ENCODE peak calls at places on chromosomes 4 and X, in eight cellular contexts. O is dorsolateral prefrontal cortex, I is IMR-90, E is right lobe of liver, C is brain microvascular endothelial cell, S is left lung, R is SK-N-SH, V is heart right ventricle. Z is an unnamed sample.

GRCh38 chr4:6819295-6819694 is 36.8 kb downstream of the KIAA0232 start:
- DNase-seq in O (no peak), I (no peak), E (no peak), C (no peak), S (no peak), R (no peak), V (no peak), Z (no peak)

GRCh38 chr4:37685726-37686372 is 327 bp downstream of the RELL1 start:
- DNase-seq in O (no peak), I (peak; percentile 22), E (peak; percentile 77), C (peak; percentile 26), S (peak; percentile 91), R (peak; percentile 76), V (peak; percentile 69), Z (no peak)

GRCh38 chrX:72021975-72022374 is 109.7 kb downstream of the RTL5 start:
- DNase-seq in O (no peak), I (no peak), E (no peak), C (no peak), S (no peak), R (no peak), V (no peak), Z (no peak)

GRCh38 chrX:5306654-5307121 is 922.0 kb downstream of the NLGN4X start:
- DNase-seq in O (no peak), I (no peak), E (no peak), C (no peak), S (no peak), R (no peak), V (no peak), Z (no peak)

GRCh38 chrX:106611682-106612402 is at the start of gene RADX:
- DNase-seq in O (peak; percentile 79), I (peak; percentile 45), E (peak; percentile 88), C (peak; percentile 46), S (peak; percentile 87), R (peak; percentile 53), V (peak; percentile 71), Z (no peak)

GRCh38 chr4:64174247-64174882 is 234.9 kb downstream of the TECRL start:
- DNase-seq in O (no peak), I (no peak), E (no peak), C (no peak), S (no peak), R (no peak), V (no peak), Z (no peak)

GRCh38 chr4:2934077-2934812 is 29.0 kb downstream of the NOP14 start:
- DNase-seq in O (no peak), I (peak; percentile 24), E (peak; percentile 65), C (peak; percentile 38), S (peak; percentile 91), R (no peak), V (peak; percentile 67), Z (no peak)

GRCh38 chrX:10602646-10603045 is 17.7 kb downstream of the MID1 start:
- DNase-seq in O (no peak), I (no peak), E (no peak), C (no peak), S (no peak), R (no peak), V (no peak), Z (no peak)

GRCh38 chrX:149630681-149631292 is 805 bp downstream of the TMEM185A start:
- DNase-seq in O (no peak), I (peak; percentile 55), E (no peak), C (peak; percentile 19), S (no peak), R (peak; percentile 37), V (no peak), Z (no peak)

GRCh38 chr4:15414601-15415091 is 13.2 kb upstream of the C1QTNF7 start:
- DNase-seq in O (no peak), I (peak; percentile 68), E (no peak), C (peak; percentile 29), S (no peak), R (no peak), V (no peak), Z (peak; percentile 61)

GRCh38 chrX:153190384-153190783 is 11.3 kb downstream of the MAGEA1 start:
- DNase-seq in O (no peak), I (no peak), E (no peak), C (no peak), S (no peak), R (no peak), V (no peak), Z (no peak)

GRCh38 chr4:48635310-48635709 is 144.8 kb downstream of the FRYL start:
- DNase-seq in O (no peak), I (peak; percentile 37), E (no peak), C (no peak), S (no peak), R (no peak), V (no peak), Z (no peak)

GRCh38 chr4:98026362-98026761 is 116.9 kb downstream of the STPG2 start:
- DNase-seq in O (no peak), I (no peak), E (no peak), C (no peak), S (no peak), R (no peak), V (no peak), Z (no peak)
- H3K4me3 ChIP-seq in O (no peak overlapping the region), I (no peak overlapping the region), E (no peak overlapping the region), C (no peak overlapping the region), S (no peak overlapping the region), R (no peak overlapping the region), V (no peak overlapping the region), Z (no peak overlapping the region)

DNA sequence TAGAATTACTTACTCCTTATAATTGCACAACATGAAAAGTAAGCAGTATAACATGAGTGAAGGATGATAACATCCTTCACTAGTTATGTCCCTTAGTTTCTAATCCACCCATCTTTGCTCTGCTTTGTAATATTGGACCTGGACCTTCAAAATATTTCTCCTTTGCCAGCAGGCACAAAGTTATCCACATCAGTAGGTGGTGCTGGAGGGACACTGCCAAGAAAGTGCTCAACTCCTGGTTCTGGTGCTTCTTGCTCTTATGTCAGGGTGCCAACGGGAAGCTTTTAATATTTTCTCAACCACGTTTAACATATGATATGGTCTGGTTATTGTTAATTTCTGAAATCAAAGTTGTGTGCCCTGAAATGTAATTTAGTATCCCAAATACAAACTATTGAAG is 49.1 kb downstream of the TMEM165 start:
- DNase-seq in O (no peak), I (peak; percentile 51), E (no peak), C (peak; percentile 58), S (no peak), R (no peak), V (no peak), Z (no peak)
- TF ChIP-seq CTCF in O (no peak), I (peak; percentile 55), E (peak; percentile 17), C (peak; percentile 66), S (no peak), R (peak; percentile 65), V (no peak), Z (peak; percentile 49)

GRCh38 chrX:47936940-47937317 is 66.9 kb downstream of the ZNF182 start:
- DNase-seq in O (no peak), I (no peak), E (no peak), C (no peak), S (no peak), R (no peak), V (no peak), Z (no peak)

GRCh38 chrX:47941423-47941822 is 62.4 kb downstream of the ZNF182 start:
- DNase-seq in O (no peak), I (no peak), E (no peak), C (no peak), S (no peak), R (no peak), V (no peak), Z (no peak)

GRCh38 chrX:47940448-47940847 is 63.3 kb downstream of the ZNF182 start:
- DNase-seq in O (no peak), I (no peak), E (no peak), C (no peak), S (no peak), R (no peak), V (no peak), Z (no peak)

DNA sequence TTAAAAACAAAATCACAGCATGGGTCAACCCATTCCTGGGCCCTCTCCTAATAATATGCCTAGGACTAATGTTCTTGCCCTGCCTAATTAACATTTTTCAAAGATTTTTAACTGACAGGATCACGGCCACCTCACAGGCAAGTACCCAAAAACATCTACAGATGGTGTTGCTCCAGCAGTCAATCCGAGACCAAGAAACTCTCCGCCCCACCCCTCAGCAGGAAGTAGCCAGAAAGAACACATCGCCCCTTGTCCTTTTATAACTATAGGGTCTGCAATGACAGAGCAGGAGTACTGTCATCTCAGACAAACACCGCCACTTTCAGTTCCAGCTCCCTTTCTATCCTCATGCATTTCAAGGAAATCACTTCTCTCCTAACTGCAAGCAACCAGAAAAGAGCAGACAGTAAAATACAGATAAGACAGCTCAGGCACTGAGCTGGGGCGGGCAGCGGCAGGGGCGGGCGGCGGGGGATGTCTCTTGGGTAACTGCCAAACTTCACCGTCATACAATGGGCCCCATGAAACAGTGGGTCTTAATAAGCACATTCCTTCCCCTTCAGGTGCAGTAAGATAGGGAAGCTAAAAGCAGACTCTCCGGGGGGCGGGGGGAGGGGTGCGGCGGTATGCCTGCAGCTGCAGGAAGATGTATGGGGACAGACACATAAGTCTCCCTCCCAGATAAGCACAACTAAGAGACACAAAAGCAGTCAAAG is 67.4 kb downstream of the ZNF182 start:
- DNase-seq in O (no peak), I (no peak), E (no peak), C (no peak), S (no peak), R (no peak), V (no peak), Z (no peak)
- H3K4me3 ChIP-seq in O (no peak overlapping the region), I (no peak overlapping the region), E (no peak overlapping the region), C (no peak overlapping the region), S (no peak overlapping the region), R (no peak overlapping the region), V (no peak overlapping the region), Z (no peak overlapping the region)

GRCh38 chrX:19386679-19387078 is 43.0 kb downstream of the PDHA1 start:
- DNase-seq in O (no peak), I (no peak), E (no peak), C (no peak), S (no peak), R (no peak), V (no peak), Z (no peak)

GRCh38 chrX:19377799-19378198 is 34.1 kb downstream of the PDHA1 start:
- DNase-seq in O (no peak), I (no peak), E (peak; percentile 21), C (no peak), S (no peak), R (no peak), V (no peak), Z (no peak)

GRCh38 chrX:19381326-19381725 is 37.6 kb downstream of the PDHA1 start:
- DNase-seq in O (no peak), I (no peak), E (no peak), C (no peak), S (no peak), R (no peak), V (no peak), Z (no peak)

GRCh38 chrX:19388064-19388679 is 44.4 kb downstream of the PDHA1 start:
- DNase-seq in O (no peak), I (no peak), E (no peak), C (no peak), S (no peak), R (no peak), V (no peak), Z (no peak)

DNA sequence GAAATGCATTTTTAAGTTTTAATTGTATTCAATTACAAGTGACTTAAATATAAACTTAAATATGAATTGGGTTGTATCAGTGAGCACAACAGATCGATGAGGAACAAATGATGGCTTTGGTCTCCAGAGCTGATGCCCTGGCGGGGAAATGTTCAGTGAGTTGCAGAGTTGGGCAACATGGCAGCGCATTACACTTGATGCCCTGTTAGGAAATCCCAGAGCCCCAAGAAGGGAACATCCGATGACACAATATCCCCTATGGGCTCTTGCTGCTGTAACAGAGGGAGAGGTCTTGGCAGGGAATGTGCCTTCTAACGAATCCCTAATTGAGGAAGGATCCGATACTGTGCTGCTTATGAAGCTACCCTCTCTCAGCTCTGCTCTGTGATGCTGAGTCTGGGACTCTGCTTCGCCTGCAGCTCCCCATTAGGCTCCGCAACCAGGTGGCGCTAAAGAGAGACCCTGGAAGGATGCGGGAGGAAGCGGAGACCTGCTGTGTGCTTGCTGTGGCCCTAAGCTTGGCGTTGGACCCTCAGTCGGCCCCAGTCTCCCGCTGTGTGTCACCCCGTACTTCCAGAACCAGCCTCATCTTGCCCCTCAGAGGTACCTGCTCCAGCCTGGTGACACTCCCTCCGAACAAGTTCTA is 38.9 kb downstream of the PDHA1 start:
- DNase-seq in O (no peak), I (peak; percentile 32), E (no peak), C (peak; percentile 26), S (peak; percentile 76), R (peak; percentile 38), V (peak; percentile 38), Z (no peak)
- TF ChIP-seq CTCF in O (peak; percentile 37), I (peak; percentile 51), E (peak; percentile 39), C (peak; percentile 80), S (peak; percentile 47), R (peak; percentile 48), V (no peak), Z (peak; percentile 68)